ENCODE peak calls at places on chromosomes 5 and 9, in seven cellular contexts. Z is A549, D is transverse colon, V is astrocyte, X is heart right ventricle, N is fibroblast of lung, T is cardiac muscle cell. B is an unnamed sample. For H3K4me1 and H3K9me3, the result is how much of the 10 kb centered on the place peaks cover.

GRCh38 chr5:10289353-10289752 is 18.3 kb downstream of the CMBL start:
- DNase-seq in Z (no peak), D (peak), V (no peak), X (no peak), N (peak), T (no peak), B (peak)

GRCh38 chr9:84590706-84591105 is 78.8 kb upstream of the NTRK2 start:
- DNase-seq in Z (no peak), D (no peak), V (no peak), X (no peak), N (no peak), T (no peak), B (no peak)

GRCh38 chr5:38598994-38599611 is 42.7 kb upstream of the LIFR start:
- DNase-seq in Z (peak), D (no peak), V (peak), X (no peak), N (peak), T (no peak), B (no peak)

GRCh38 chr9:88215181-88216131 is 77.2 kb upstream of the SPATA31C2 start:
- DNase-seq in Z (no peak), D (no peak), V (no peak), X (no peak), N (no peak), T (no peak), B (no peak)

GRCh38 chr5:147451125-147451524 is 58.7 kb downstream of the DPYSL3 start:
- DNase-seq in Z (no peak), D (no peak), V (no peak), X (no peak), N (no peak), T (no peak), B (no peak)

GRCh38 chr9:133708123-133708769 is 29.9 kb downstream of the SARDH start:
- DNase-seq in Z (no peak), D (no peak), V (no peak), X (no peak), N (no peak), T (no peak), B (no peak)

GRCh38 chr5:39638803-39639202 is 214.0 kb upstream of the DAB2 start:
- DNase-seq in Z (no peak), D (no peak), V (no peak), X (no peak), N (no peak), T (no peak), B (no peak)

GRCh38 chr5:56200856-56201638 is 32.1 kb downstream of the ANKRD55 start:
- DNase-seq in Z (peak), D (peak), V (peak), X (peak), N (peak), T (peak), B (peak)

GRCh38 chr5:35066260-35066795 is 18.6 kb upstream of the AGXT2 start:
- DNase-seq in Z (no peak), D (no peak), V (no peak), X (no peak), N (no peak), T (no peak), B (no peak)

GRCh38 chr5:134223406-134224251 is 2.2 kb downstream of the PPP2CA start:
- DNase-seq in Z (no peak), D (no peak), V (no peak), X (no peak), N (peak), T (no peak), B (no peak)

GRCh38 chr5:10885026-10885425 is 124.0 kb upstream of the DAP start:
- DNase-seq in Z (no peak), D (no peak), V (peak), X (no peak), N (no peak), T (no peak), B (no peak)

GRCh38 chr5:173557123-173557903 is 59.1 kb downstream of the BOD1 start:
- DNase-seq in Z (no peak), D (no peak), V (no peak), X (no peak), N (no peak), T (no peak), B (no peak)

GRCh38 chr5:32312194-32312681 is 501 bp downstream of the MTMR12 start:
- DNase-seq in Z (peak), D (peak), V (peak), X (peak), N (peak), T (peak), B (peak)

GRCh38 chr5:102958481-102959011 is 161.4 kb downstream of the GIN1 start:
- DNase-seq in Z (no peak), D (no peak), V (peak), X (no peak), N (peak), T (no peak), B (no peak)

DNA sequence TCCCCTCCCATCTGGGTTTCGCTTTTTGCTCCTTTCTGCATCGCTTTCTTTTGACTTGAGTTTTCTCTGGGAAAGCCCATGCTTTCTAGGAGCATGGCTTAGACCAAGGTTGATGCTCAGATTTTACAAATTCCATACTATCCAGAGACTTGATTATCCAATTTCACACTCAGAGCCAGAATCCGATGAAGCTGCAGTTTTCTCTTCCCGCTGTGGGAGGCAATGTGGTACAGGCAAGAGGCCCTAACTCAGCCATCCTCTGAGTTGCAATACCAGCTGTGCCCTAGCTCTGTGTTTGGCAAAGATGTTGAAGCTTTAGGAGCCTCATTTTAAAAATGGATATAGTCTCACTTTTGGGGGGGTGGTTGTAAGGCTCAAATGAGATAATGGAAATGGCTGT is 85.1 kb downstream of the BRINP1 start:
- DNase-seq in Z (no peak), D (no peak), V (peak), X (no peak), N (no peak), T (peak), B (no peak)
- TF ChIP-seq CTCF in Z (no peak), D (no peak), V (no peak), X (peak), N (no peak), T (peak), B (no peak)

GRCh38 chr5:179822059-179822432 is 1.3 kb downstream of the SQSTM1 start:
- DNase-seq in Z (no peak), D (no peak), V (no peak), X (no peak), N (no peak), T (no peak), B (no peak)
- H3K4me1 ChIP-seq in Z (half or more), D (half or more), V (under half), X (half or more), N (under half), T (under half), B (half or more)

DNA sequence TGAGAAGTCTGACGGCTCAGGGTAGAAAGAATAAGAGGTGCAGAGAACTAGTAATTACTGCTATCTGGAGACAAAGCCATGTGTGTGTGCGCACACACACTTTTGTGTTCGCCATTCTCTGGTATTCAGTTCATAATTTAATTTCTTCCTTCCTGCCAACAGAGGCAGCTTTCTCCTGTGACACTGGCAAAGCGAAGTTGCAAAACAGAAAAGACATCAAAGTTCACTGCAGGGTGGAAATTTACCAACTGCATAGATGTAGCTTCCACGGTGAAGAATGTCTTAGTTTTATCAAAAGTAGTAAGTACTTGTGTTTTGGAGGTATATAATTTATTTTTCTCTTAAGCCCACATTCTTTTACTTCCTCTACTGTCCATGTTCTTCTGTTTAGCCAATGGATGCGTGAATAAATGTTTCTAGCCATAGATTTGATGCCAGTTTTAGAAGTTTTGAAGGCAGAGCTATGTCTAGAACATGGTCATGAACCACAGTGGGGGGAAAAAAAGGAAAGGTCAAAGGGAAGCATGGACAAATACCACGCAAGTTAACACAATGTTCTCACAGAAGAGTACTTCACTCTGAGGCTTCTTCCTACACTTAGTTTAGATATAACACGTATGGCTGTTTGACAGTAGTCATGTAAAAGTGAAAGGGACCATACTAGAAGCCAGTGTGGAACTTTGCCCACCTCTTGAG is 536.5 kb upstream of the GRIA1 start:
- DNase-seq in Z (no peak), D (no peak), V (no peak), X (no peak), N (no peak), T (no peak), B (no peak)
- H3K9me3 ChIP-seq in Z (under half), D (under half), V (under half), X (under half), N (under half), T (under half), B (under half)

GRCh38 chr5:139862803-139863202 is 67.2 kb downstream of the PSD2 start:
- DNase-seq in Z (no peak), D (no peak), V (no peak), X (no peak), N (no peak), T (no peak), B (no peak)
- TF ChIP-seq CTCF in Z (no peak), D (no peak), V (peak), X (no peak), N (no peak), T (no peak), B (no peak)

GRCh38 chr5:87119588-87119987 is 148.1 kb upstream of the RASA1 start:
- DNase-seq in Z (no peak), D (no peak), V (no peak), X (no peak), N (no peak), T (no peak), B (no peak)
- H3K4me1 ChIP-seq in Z (under half), D (under half), V (under half), X (under half), N (under half), T (under half), B (under half)

DNA sequence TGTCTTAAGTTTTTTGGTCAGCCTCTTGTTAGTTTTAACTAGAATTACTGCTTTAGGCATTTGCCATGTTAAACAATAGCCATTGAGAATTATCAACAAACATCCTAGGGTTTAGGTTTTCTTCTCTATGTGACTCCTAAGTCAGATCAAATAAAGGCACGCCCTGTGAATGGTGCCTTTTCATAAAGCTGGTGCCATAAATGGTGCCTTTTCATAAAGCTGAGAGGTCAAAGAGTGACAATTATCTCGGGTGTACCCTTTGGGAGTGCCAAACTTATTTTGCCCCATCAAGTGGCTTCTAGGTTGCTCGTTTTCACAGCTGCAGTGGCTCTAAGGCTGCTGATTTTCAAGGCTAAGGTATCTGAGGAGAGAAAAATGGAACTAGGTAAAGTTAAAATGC is 391.6 kb downstream of the DMRTA1 start:
- DNase-seq in Z (no peak), D (peak), V (no peak), X (no peak), N (no peak), T (no peak), B (no peak)
- H3K9me3 ChIP-seq in Z (under half), D (under half), V (under half), X (under half), N (under half), T (under half), B (under half)

GRCh38 chr5:163306421-163306820 is 131.0 kb upstream of the CCNG1 start:
- DNase-seq in Z (no peak), D (no peak), V (no peak), X (no peak), N (peak), T (peak), B (no peak)
- TF ChIP-seq CTCF in Z (peak), D (no peak), V (no peak), X (peak), N (no peak), T (peak), B (peak)